ENCODE peak calls at places on chromosomes 2 and 18, in nine cellular contexts. N, C, S, P, G, E, U, J and Q are unnamed samples.
A peak's percentile ranks its signal among the peaks of the same experiment; 100 is the strongest.

GRCh38 chr2:56202722-56203121 is 18.9 kb downstream of the CCDC85A start:
- DNase-seq in N (no peak), C (no peak), S (no peak), P (no peak), G (no peak), E (no peak), U (no peak), J (no peak), Q (no peak)

GRCh38 chr2:207895236-207895860 is 125.6 kb upstream of the FZD5 start:
- DNase-seq in N (no peak), C (no peak), S (no peak), P (no peak), G (no peak), E (no peak), U (no peak), J (no peak), Q (no peak)

GRCh38 chr2:190920085-190920484 is 39.5 kb downstream of the GLS start:
- DNase-seq in N (no peak), C (no peak), S (no peak), P (no peak), G (no peak), E (no peak), U (no peak), J (no peak), Q (no peak)

GRCh38 chr2:84919885-84920580 is 14.6 kb downstream of the TMSB10 start:
- DNase-seq in N (peak; percentile 88), C (no peak), S (peak; percentile 36), P (no peak), G (peak; percentile 64), E (no peak), U (no peak), J (no peak), Q (peak; percentile 79)

GRCh38 chr18:31684279-31685096 is at the start of gene B4GALT6:
- DNase-seq in N (peak; percentile 46), C (peak; percentile 49), S (peak; percentile 19), P (peak; percentile 82), G (no peak), E (peak; percentile 88), U (no peak), J (peak; percentile 23), Q (no peak)

GRCh38 chr2:65411056-65411795 is 21.2 kb downstream of the SPRED2 start:
- DNase-seq in N (no peak), C (no peak), S (no peak), P (no peak), G (no peak), E (no peak), U (no peak), J (no peak), Q (no peak)

GRCh38 chr2:156021326-156022040 is 311.0 kb downstream of the NR4A2 start:
- DNase-seq in N (no peak), C (no peak), S (no peak), P (no peak), G (no peak), E (no peak), U (no peak), J (no peak), Q (no peak)

GRCh38 chr2:240479111-240479501 is 43.6 kb downstream of the GPC1 start:
- DNase-seq in N (no peak), C (no peak), S (no peak), P (no peak), G (no peak), E (no peak), U (no peak), J (no peak), Q (no peak)

GRCh38 chr2:104890670-104891069 is 36.8 kb downstream of the POU3F3 start:
- DNase-seq in N (no peak), C (no peak), S (no peak), P (no peak), G (no peak), E (no peak), U (no peak), J (no peak), Q (no peak)

GRCh38 chr2:228699888-228700287 is 518.4 kb upstream of the SPHKAP start:
- DNase-seq in N (no peak), C (no peak), S (no peak), P (no peak), G (no peak), E (no peak), U (no peak), J (no peak), Q (no peak)

GRCh38 chr18:11696451-11696850 is 7.4 kb downstream of the GNAL start:
- DNase-seq in N (no peak), C (no peak), S (no peak), P (no peak), G (no peak), E (no peak), U (no peak), J (no peak), Q (no peak)

GRCh38 chr2:37020887-37021796 is 54.8 kb upstream of the STRN start:
- DNase-seq in N (no peak), C (no peak), S (no peak), P (no peak), G (peak; percentile 18), E (no peak), U (no peak), J (no peak), Q (no peak)

GRCh38 chr2:42040643-42041277 is 7.1 kb upstream of the PKDCC start:
- DNase-seq in N (no peak), C (no peak), S (no peak), P (no peak), G (no peak), E (no peak), U (no peak), J (no peak), Q (no peak)

GRCh38 chr2:113175101-113175628 is 1.4 kb downstream of the PSD4 start:
- DNase-seq in N (no peak), C (no peak), S (no peak), P (peak; percentile 86), G (no peak), E (no peak), U (peak; percentile 17), J (no peak), Q (no peak)

GRCh38 chr18:39037925-39038324 is 1472.3 kb upstream of the CELF4 start:
- DNase-seq in N (no peak), C (no peak), S (no peak), P (no peak), G (no peak), E (no peak), U (no peak), J (no peak), Q (no peak)

GRCh38 chr2:158412206-158412605 is 44.3 kb downstream of the CCDC148 start:
- DNase-seq in N (no peak), C (no peak), S (no peak), P (no peak), G (no peak), E (no peak), U (no peak), J (no peak), Q (no peak)

DNA sequence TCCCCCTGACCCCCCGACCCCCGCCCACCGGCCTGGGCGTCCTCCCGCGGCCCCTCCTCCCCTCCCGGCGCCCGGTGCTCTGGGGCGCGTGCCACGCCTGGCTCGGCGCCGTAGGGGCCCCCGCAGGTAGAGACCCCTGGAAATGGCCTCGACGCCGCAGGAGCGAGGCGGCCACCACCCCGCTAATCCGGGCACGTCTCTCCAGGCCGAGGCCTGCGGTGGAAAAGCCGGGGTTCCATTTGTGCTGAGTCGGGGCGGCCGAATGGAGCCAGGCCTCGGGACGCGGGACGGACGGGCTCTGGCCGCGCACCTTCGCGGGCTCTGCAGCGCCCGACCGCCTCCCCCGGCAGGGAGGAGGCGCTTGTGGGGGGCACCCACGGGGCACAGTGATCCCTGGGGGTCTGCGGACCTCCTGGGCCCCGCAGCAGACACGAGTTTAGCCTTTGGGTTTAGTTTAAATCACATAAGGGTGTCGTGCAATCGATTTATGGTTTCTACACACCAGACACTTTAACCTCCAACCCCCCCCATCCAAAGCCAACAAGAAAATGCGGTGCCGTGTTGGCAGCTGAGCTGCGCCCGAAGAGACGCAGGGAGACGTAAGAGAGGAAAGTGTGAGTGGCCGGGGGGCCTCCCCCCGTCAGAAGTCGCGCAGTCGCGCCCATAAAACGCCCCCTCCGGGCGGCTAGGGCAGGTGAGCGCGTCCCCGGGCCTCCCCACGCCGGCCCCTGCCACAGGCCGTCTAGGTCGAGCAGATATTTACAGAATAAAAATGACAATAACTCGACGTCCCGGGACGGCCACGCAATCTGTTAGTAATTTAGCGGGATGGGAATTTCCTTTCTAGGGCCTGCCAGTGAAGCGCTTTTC is 1.1 kb upstream of the NFATC1 start:
- DNase-seq in N (no peak), C (no peak), S (no peak), P (peak; percentile 84), G (peak; percentile 52), E (peak; percentile 86), U (no peak), J (no peak), Q (no peak)
- H3K27ac ChIP-seq in N (peak overlapping the region; percentile 74), C (peak overlapping the region; percentile 58), S (peak overlapping the region; percentile 55), P (peak overlapping the region; percentile 76), G (peak overlapping the region; percentile 91), E (peak overlapping the region; percentile 89), U (peak overlapping the region; percentile 75), J (no peak overlapping the region), Q (peak overlapping the region; percentile 97)

DNA sequence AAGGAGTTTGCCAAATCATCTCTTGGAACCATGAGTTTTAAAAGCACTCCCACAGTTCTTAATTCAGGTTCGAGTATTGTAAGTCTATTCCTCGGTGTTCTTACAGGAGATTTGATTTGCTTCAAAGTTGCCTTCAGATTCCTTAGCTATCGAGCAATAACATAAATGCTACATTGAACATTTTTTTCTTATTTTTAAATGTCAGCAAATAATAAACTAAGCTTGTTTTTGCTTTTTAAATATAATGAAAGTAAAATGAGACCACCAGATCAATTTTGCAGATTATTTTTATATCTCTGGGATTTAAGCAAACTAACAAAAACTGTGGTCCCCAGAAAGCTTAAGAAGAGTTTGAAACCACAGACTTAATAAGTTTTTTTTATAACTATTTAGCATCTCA is 195.5 kb downstream of the LNPK start:
- DNase-seq in N (no peak), C (no peak), S (no peak), P (no peak), G (no peak), E (no peak), U (no peak), J (no peak), Q (no peak)
- TF ChIP-seq POLR2A in N (no peak), C (no peak), S (no peak), P (no peak), G (no peak), E (no peak), U (no peak), J (no peak), Q (no peak)

GRCh38 chr2:3584608-3585007 is 9.5 kb downstream of the RPS7 start:
- DNase-seq in N (no peak), C (no peak), S (no peak), P (no peak), G (no peak), E (no peak), U (no peak), J (no peak), Q (no peak)
- H3K27ac ChIP-seq in N (peak overlapping the region; percentile 33), C (peak overlapping the region; percentile 81), S (peak overlapping the region; percentile 19), P (peak overlapping the region; percentile 67), G (peak overlapping the region; percentile 75), E (peak overlapping the region; percentile 65), U (peak overlapping the region; percentile 62), J (no peak overlapping the region), Q (no peak overlapping the region)

DNA sequence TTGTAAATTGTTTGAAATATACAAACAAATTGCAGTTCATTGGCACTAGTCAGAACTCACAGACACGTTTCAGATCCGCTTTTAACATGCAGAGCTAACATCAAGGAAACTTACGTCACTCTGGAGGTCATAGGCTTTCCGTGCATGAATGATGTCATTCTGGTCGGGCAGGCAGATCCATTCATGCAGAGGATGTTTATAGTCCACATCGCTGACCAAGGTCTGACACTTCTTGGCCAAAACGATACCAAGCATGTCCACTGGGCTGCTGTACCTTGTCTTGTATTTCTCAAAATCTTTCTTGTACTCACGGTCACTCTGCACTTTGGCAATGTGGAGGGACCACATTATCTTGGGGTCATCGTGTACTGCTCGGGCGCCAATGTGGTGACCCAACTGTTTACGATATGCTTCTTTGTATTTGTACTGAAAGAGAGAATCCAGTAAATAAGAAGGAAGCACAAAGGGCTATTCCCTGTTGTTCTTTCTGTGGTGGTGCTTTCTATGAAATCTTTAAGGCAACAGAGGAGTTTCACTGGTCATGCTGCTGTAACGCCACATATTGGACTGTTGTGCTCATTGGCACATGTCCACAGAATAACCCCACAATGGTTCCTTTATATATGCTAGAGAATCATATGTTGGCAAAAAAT is 114.8 kb downstream of the NEB start:
- DNase-seq in N (no peak), C (no peak), S (no peak), P (no peak), G (no peak), E (no peak), U (no peak), J (no peak), Q (no peak)
- TF ChIP-seq POLR2A in N (no peak), C (no peak), S (no peak), P (no peak), G (no peak), E (no peak), U (no peak), J (no peak), Q (no peak)